ENCODE peak calls at places on chromosomes 2 and 18, in seven cellular contexts. One of them, this sample, is unnamed.

GRCh38 chr2:152445791-152446201 is 110.8 kb downstream of the FMNL2 start:
- DNase-seq in neural progenitor cell: no peak
- DNase-seq in PC-3: peak
- DNase-seq in HCT116: no peak
- DNase-seq in SK-N-SH: no peak
- DNase-seq in MM.1S: no peak
- DNase-seq in OCI-LY7: no peak
- DNase-seq in this sample: peak

GRCh38 chr2:219056896-219057708 is 3.6 kb downstream of the IHH start:
- DNase-seq in HCT116: no peak
- DNase-seq in MM.1S: no peak
- DNase-seq in neural progenitor cell: peak
- DNase-seq in PC-3: no peak
- DNase-seq in SK-N-SH: no peak
- DNase-seq in OCI-LY7: no peak
- DNase-seq in this sample: peak

GRCh38 chr2:238225911-238226697 is 13.7 kb downstream of the HES6 start:
- DNase-seq in SK-N-SH: no peak
- DNase-seq in neural progenitor cell: no peak
- DNase-seq in HCT116: no peak
- DNase-seq in OCI-LY7: no peak
- DNase-seq in PC-3: no peak
- DNase-seq in MM.1S: no peak
- DNase-seq in this sample: peak

GRCh38 chr18:49524951-49525350 is 36.9 kb upstream of the LIPG start:
- DNase-seq in OCI-LY7: no peak
- DNase-seq in PC-3: no peak
- DNase-seq in SK-N-SH: no peak
- DNase-seq in HCT116: no peak
- DNase-seq in MM.1S: no peak
- DNase-seq in neural progenitor cell: no peak
- DNase-seq in this sample: no peak

GRCh38 chr2:161825429-161825828 is 201.2 kb downstream of the SLC4A10 start:
- DNase-seq in HCT116: no peak
- DNase-seq in SK-N-SH: no peak
- DNase-seq in PC-3: peak
- DNase-seq in neural progenitor cell: no peak
- DNase-seq in OCI-LY7: no peak
- DNase-seq in MM.1S: no peak
- DNase-seq in this sample: no peak

GRCh38 chr2:84797271-84797670 is 83.6 kb downstream of the TRABD2A start:
- DNase-seq in OCI-LY7: no peak
- DNase-seq in PC-3: no peak
- DNase-seq in HCT116: no peak
- DNase-seq in neural progenitor cell: no peak
- DNase-seq in MM.1S: no peak
- DNase-seq in SK-N-SH: no peak
- DNase-seq in this sample: no peak

GRCh38 chr2:42859006-42859552 is 66.7 kb upstream of the HAAO start:
- DNase-seq in MM.1S: peak
- DNase-seq in OCI-LY7: peak
- DNase-seq in SK-N-SH: peak
- DNase-seq in PC-3: peak
- DNase-seq in HCT116: peak
- DNase-seq in neural progenitor cell: peak
- DNase-seq in this sample: peak

GRCh38 chr2:113208995-113209868 is 35.5 kb downstream of the PSD4 start:
- DNase-seq in OCI-LY7: no peak
- DNase-seq in PC-3: no peak
- DNase-seq in neural progenitor cell: no peak
- DNase-seq in SK-N-SH: no peak
- DNase-seq in MM.1S: no peak
- DNase-seq in HCT116: no peak
- DNase-seq in this sample: no peak

GRCh38 chr2:179850188-179850587 is 11.2 kb downstream of the ZNF385B start:
- DNase-seq in PC-3: peak
- DNase-seq in HCT116: no peak
- DNase-seq in MM.1S: no peak
- DNase-seq in OCI-LY7: no peak
- DNase-seq in neural progenitor cell: no peak
- DNase-seq in SK-N-SH: no peak
- DNase-seq in this sample: peak

GRCh38 chr2:146820672-146821071 is 1024.2 kb upstream of the ACVR2A start:
- DNase-seq in MM.1S: no peak
- DNase-seq in PC-3: peak
- DNase-seq in neural progenitor cell: no peak
- DNase-seq in HCT116: no peak
- DNase-seq in SK-N-SH: no peak
- DNase-seq in OCI-LY7: no peak
- DNase-seq in this sample: peak

GRCh38 chr2:30231726-30232026 is 342 bp downstream of the LBH start:
- DNase-seq in PC-3: no peak
- DNase-seq in neural progenitor cell: no peak
- DNase-seq in OCI-LY7: no peak
- DNase-seq in SK-N-SH: no peak
- DNase-seq in HCT116: no peak
- DNase-seq in MM.1S: no peak
- DNase-seq in this sample: no peak

GRCh38 chr2:58762176-58762781 is 521.2 kb upstream of the FANCL start:
- DNase-seq in OCI-LY7: peak
- DNase-seq in HCT116: peak
- DNase-seq in PC-3: peak
- DNase-seq in MM.1S: peak
- DNase-seq in SK-N-SH: peak
- DNase-seq in neural progenitor cell: peak
- DNase-seq in this sample: peak

GRCh38 chr18:7035807-7036206 is 81.8 kb downstream of the LAMA1 start:
- DNase-seq in MM.1S: no peak
- DNase-seq in neural progenitor cell: no peak
- DNase-seq in HCT116: no peak
- DNase-seq in PC-3: no peak
- DNase-seq in OCI-LY7: no peak
- DNase-seq in SK-N-SH: no peak
- DNase-seq in this sample: no peak

GRCh38 chr2:174788291-174788929 is 24.1 kb upstream of the CHRNA1 start:
- DNase-seq in OCI-LY7: peak
- DNase-seq in HCT116: peak
- DNase-seq in PC-3: no peak
- DNase-seq in neural progenitor cell: peak
- DNase-seq in SK-N-SH: peak
- DNase-seq in MM.1S: no peak
- DNase-seq in this sample: peak

GRCh38 chr2:192148620-192149321 is 46.0 kb downstream of the TMEFF2 start:
- DNase-seq in SK-N-SH: no peak
- DNase-seq in HCT116: no peak
- DNase-seq in PC-3: no peak
- DNase-seq in MM.1S: no peak
- DNase-seq in OCI-LY7: no peak
- DNase-seq in neural progenitor cell: no peak
- DNase-seq in this sample: peak

GRCh38 chr18:23032030-23032582 is 99.0 kb downstream of the RBBP8 start:
- DNase-seq in PC-3: peak
- DNase-seq in MM.1S: no peak
- DNase-seq in neural progenitor cell: no peak
- DNase-seq in SK-N-SH: no peak
- DNase-seq in HCT116: no peak
- DNase-seq in OCI-LY7: no peak
- DNase-seq in this sample: peak

GRCh38 chr2:24883946-24884345 is 36.1 kb downstream of the ADCY3 start:
- DNase-seq in neural progenitor cell: no peak
- DNase-seq in MM.1S: no peak
- DNase-seq in PC-3: no peak
- DNase-seq in OCI-LY7: no peak
- DNase-seq in SK-N-SH: no peak
- DNase-seq in HCT116: no peak
- DNase-seq in this sample: peak

GRCh38 chr2:33531345-33532059 is 55.1 kb downstream of the RASGRP3 start:
- DNase-seq in MM.1S: no peak
- DNase-seq in PC-3: peak
- DNase-seq in OCI-LY7: peak
- DNase-seq in neural progenitor cell: no peak
- DNase-seq in SK-N-SH: no peak
- DNase-seq in HCT116: no peak
- DNase-seq in this sample: peak

GRCh38 chr2:955829-956731 is 5.4 kb downstream of the SNTG2 start:
- DNase-seq in OCI-LY7: no peak
- DNase-seq in HCT116: no peak
- DNase-seq in neural progenitor cell: no peak
- DNase-seq in PC-3: no peak
- DNase-seq in SK-N-SH: no peak
- DNase-seq in MM.1S: no peak
- DNase-seq in this sample: no peak

GRCh38 chr18:63316612-63317555 is 2.7 kb downstream of the BCL2 start:
- DNase-seq in OCI-LY7: no peak
- DNase-seq in HCT116: no peak
- DNase-seq in PC-3: peak
- DNase-seq in MM.1S: peak
- DNase-seq in neural progenitor cell: no peak
- DNase-seq in SK-N-SH: no peak
- DNase-seq in this sample: no peak
- H3K27ac ChIP-seq in OCI-LY7: no peak
- H3K27ac ChIP-seq in HCT116: no peak
- H3K27ac ChIP-seq in PC-3: no peak
- H3K27ac ChIP-seq in MM.1S: peak
- H3K27ac ChIP-seq in neural progenitor cell: no peak
- H3K27ac ChIP-seq in SK-N-SH: peak
- H3K27ac ChIP-seq in this sample: no peak

GRCh38 chr2:9199716-9200633 is 6.6 kb upstream of the ASAP2 start:
- DNase-seq in OCI-LY7: no peak
- DNase-seq in HCT116: no peak
- DNase-seq in SK-N-SH: no peak
- DNase-seq in MM.1S: no peak
- DNase-seq in neural progenitor cell: no peak
- DNase-seq in PC-3: no peak
- DNase-seq in this sample: peak

GRCh38 chr2:9203006-9203405 is 3.6 kb upstream of the ASAP2 start:
- DNase-seq in MM.1S: no peak
- DNase-seq in OCI-LY7: no peak
- DNase-seq in PC-3: no peak
- DNase-seq in HCT116: no peak
- DNase-seq in SK-N-SH: no peak
- DNase-seq in neural progenitor cell: no peak
- DNase-seq in this sample: peak

GRCh38 chr2:9200634-9201015 is 6.0 kb upstream of the ASAP2 start:
- DNase-seq in MM.1S: no peak
- DNase-seq in OCI-LY7: no peak
- DNase-seq in HCT116: no peak
- DNase-seq in PC-3: no peak
- DNase-seq in neural progenitor cell: no peak
- DNase-seq in SK-N-SH: no peak
- DNase-seq in this sample: no peak

GRCh38 chr2:9203876-9204275 is 2.7 kb upstream of the ASAP2 start:
- DNase-seq in SK-N-SH: no peak
- DNase-seq in OCI-LY7: no peak
- DNase-seq in PC-3: no peak
- DNase-seq in MM.1S: no peak
- DNase-seq in neural progenitor cell: no peak
- DNase-seq in HCT116: no peak
- DNase-seq in this sample: no peak

DNA sequence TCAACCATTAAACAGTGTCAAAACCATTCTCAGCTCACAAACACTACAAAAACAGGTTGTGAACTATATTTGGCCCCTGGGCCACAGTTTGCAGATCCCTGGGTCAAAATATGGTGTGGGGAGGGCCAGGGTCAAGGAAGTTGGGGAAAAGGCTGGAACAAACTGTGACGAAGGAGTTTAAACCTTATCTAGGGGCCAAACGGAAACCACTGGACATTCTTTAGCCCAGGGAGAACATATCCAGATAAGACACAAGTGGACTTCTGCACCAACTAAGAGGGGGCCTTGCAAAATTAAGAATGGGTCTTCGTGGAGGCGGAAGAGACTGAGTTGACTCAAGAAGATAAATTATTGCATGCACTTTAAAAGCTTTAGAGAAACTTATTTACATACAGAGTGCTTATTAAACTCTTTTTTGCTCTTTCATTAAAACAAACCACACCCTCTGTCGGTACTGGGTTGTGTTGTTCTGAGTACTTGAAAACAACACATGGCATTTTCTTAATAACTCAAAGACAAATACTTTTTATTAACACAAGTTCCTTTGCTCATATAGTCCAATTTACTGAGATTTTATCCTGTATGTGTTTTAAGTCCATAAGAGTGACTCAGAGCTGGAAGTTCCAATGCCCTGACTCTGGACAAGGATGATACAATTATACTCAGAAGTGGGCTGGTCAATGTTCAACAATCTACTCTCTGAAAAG is 5.3 kb upstream of the ASAP2 start:
- DNase-seq in SK-N-SH: no peak
- DNase-seq in HCT116: no peak
- DNase-seq in PC-3: peak
- DNase-seq in neural progenitor cell: no peak
- DNase-seq in OCI-LY7: no peak
- DNase-seq in MM.1S: no peak
- DNase-seq in this sample: peak
- TF ChIP-seq EZH2phosphoT487 in SK-N-SH: no peak
- TF ChIP-seq EZH2phosphoT487 in HCT116: no peak
- TF ChIP-seq EZH2phosphoT487 in PC-3: no peak
- TF ChIP-seq EZH2phosphoT487 in neural progenitor cell: no peak
- TF ChIP-seq EZH2phosphoT487 in OCI-LY7: no peak
- TF ChIP-seq EZH2phosphoT487 in MM.1S: no peak
- TF ChIP-seq EZH2phosphoT487 in this sample: no peak

GRCh38 chr2:107988108-107988507 is 1.8 kb downstream of the SLC5A7 start:
- DNase-seq in SK-N-SH: no peak
- DNase-seq in HCT116: no peak
- DNase-seq in MM.1S: no peak
- DNase-seq in OCI-LY7: no peak
- DNase-seq in PC-3: no peak
- DNase-seq in neural progenitor cell: no peak
- DNase-seq in this sample: no peak
- H3K27ac ChIP-seq in SK-N-SH: no peak
- H3K27ac ChIP-seq in HCT116: no peak
- H3K27ac ChIP-seq in MM.1S: no peak
- H3K27ac ChIP-seq in OCI-LY7: no peak
- H3K27ac ChIP-seq in PC-3: no peak
- H3K27ac ChIP-seq in neural progenitor cell: no peak
- H3K27ac ChIP-seq in this sample: no peak

GRCh38 chr2:170463206-170463537 is 252.0 kb upstream of the SP5 start:
- DNase-seq in HCT116: no peak
- DNase-seq in MM.1S: no peak
- DNase-seq in OCI-LY7: no peak
- DNase-seq in SK-N-SH: no peak
- DNase-seq in neural progenitor cell: no peak
- DNase-seq in PC-3: no peak
- DNase-seq in this sample: no peak

GRCh38 chr2:170465241-170465640 is 249.9 kb upstream of the SP5 start:
- DNase-seq in SK-N-SH: no peak
- DNase-seq in neural progenitor cell: no peak
- DNase-seq in PC-3: peak
- DNase-seq in MM.1S: no peak
- DNase-seq in HCT116: no peak
- DNase-seq in OCI-LY7: no peak
- DNase-seq in this sample: no peak

GRCh38 chr2:170464268-170464667 is 250.9 kb upstream of the SP5 start:
- DNase-seq in SK-N-SH: no peak
- DNase-seq in MM.1S: no peak
- DNase-seq in HCT116: no peak
- DNase-seq in OCI-LY7: no peak
- DNase-seq in neural progenitor cell: no peak
- DNase-seq in PC-3: no peak
- DNase-seq in this sample: no peak

GRCh38 chr2:170461875-170462274 is 253.3 kb upstream of the SP5 start:
- DNase-seq in neural progenitor cell: peak
- DNase-seq in HCT116: no peak
- DNase-seq in PC-3: no peak
- DNase-seq in SK-N-SH: peak
- DNase-seq in OCI-LY7: no peak
- DNase-seq in MM.1S: no peak
- DNase-seq in this sample: no peak

GRCh38 chr2:170462433-170463205 is 252.5 kb upstream of the SP5 start:
- DNase-seq in HCT116: no peak
- DNase-seq in neural progenitor cell: no peak
- DNase-seq in MM.1S: no peak
- DNase-seq in SK-N-SH: no peak
- DNase-seq in PC-3: no peak
- DNase-seq in OCI-LY7: no peak
- DNase-seq in this sample: no peak
- TF ChIP-seq EZH2phosphoT487 in HCT116: no peak
- TF ChIP-seq EZH2phosphoT487 in neural progenitor cell: no peak
- TF ChIP-seq EZH2phosphoT487 in MM.1S: no peak
- TF ChIP-seq EZH2phosphoT487 in SK-N-SH: no peak
- TF ChIP-seq EZH2phosphoT487 in PC-3: no peak
- TF ChIP-seq EZH2phosphoT487 in OCI-LY7: no peak
- TF ChIP-seq EZH2phosphoT487 in this sample: no peak

This sample was measured in GM23248.